ENCODE peak calls at places on chromosomes 13 and 19, in five cellular contexts. S is heart right ventricle, N is brain microvascular endothelial cell, E is K562, O is PC-3. Q is an unnamed sample.

GRCh38 chr13:110226051-110226562 is 80.8 kb downstream of the COL4A1 start:
- DNase-seq in S (no peak), N (peak; percentile 50), E (no peak), O (no peak), Q (peak; percentile 92)

GRCh38 chr13:99749627-99750026 is 221.9 kb downstream of the ZIC5 start:
- DNase-seq in S (no peak), N (peak; percentile 3), E (no peak), O (no peak), Q (no peak)

GRCh38 chr19:55446060-55446459 is 3.0 kb upstream of the SHISA7 start:
- DNase-seq in S (no peak), N (no peak), E (no peak), O (no peak), Q (no peak)

GRCh38 chr13:45356966-45357689 is 16.1 kb upstream of the TPT1 start:
- DNase-seq in S (no peak), N (no peak), E (no peak), O (no peak), Q (no peak)

GRCh38 chr19:13633109-13633508 is 126.8 kb upstream of the CACNA1A start:
- DNase-seq in S (no peak), N (peak; percentile 3), E (no peak), O (peak; percentile 58), Q (no peak)

GRCh38 chr13:51520524-51520923 is 63.7 kb upstream of the WDFY2 start:
- DNase-seq in S (no peak), N (peak; percentile 46), E (no peak), O (peak; percentile 45), Q (no peak)

GRCh38 chr13:99218545-99218944 is 17.9 kb downstream of the UBAC2 start:
- DNase-seq in S (peak; percentile 81), N (no peak), E (no peak), O (no peak), Q (no peak)

GRCh38 chr13:110302154-110302553 is 4.8 kb downstream of the COL4A1 start:
- DNase-seq in S (no peak), N (no peak), E (no peak), O (no peak), Q (no peak)

GRCh38 chr13:113967206-113967720 is 6.6 kb downstream of the C13orf46 start:
- DNase-seq in S (no peak), N (no peak), E (no peak), O (no peak), Q (no peak)

GRCh38 chr19:33688657-33688992 is 66.9 kb downstream of the CHST8 start:
- DNase-seq in S (no peak), N (no peak), E (no peak), O (no peak), Q (no peak)

GRCh38 chr19:33376931-33377557 is 3.5 kb downstream of the CEBPG start:
- DNase-seq in S (no peak), N (no peak), E (no peak), O (peak; percentile 59), Q (no peak)

GRCh38 chr19:6767357-6768235 is at the start of gene SH2D3A:
- DNase-seq in S (peak; percentile 41), N (peak; percentile 28), E (peak; percentile 95), O (peak; percentile 99), Q (no peak)

GRCh38 chr13:97100821-97101220 is 106.5 kb upstream of the OXGR1 start:
- DNase-seq in S (no peak), N (no peak), E (no peak), O (no peak), Q (no peak)

GRCh38 chr13:22178878-22179277 is 508.0 kb downstream of the FGF9 start:
- DNase-seq in S (no peak), N (no peak), E (no peak), O (no peak), Q (no peak)

GRCh38 chr19:44072543-44073401 is 813 bp downstream of the ZNF284 start:
- DNase-seq in S (no peak), N (no peak), E (peak; percentile 6), O (peak; percentile 1), Q (no peak)

GRCh38 chr13:78398743-78399410 is 204.5 kb downstream of the POU4F1 start:
- DNase-seq in S (no peak), N (no peak), E (no peak), O (no peak), Q (no peak)

GRCh38 chr13:39777527-39778061 is 122.1 kb downstream of the COG6 start:
- DNase-seq in S (no peak), N (peak; percentile 88), E (peak; percentile 1), O (peak; percentile 86), Q (peak; percentile 44)

GRCh38 chr13:98458431-98458830 is 118.5 kb downstream of the STK24 start:
- DNase-seq in S (no peak), N (no peak), E (no peak), O (no peak), Q (no peak)

GRCh38 chr19:9848060-9848459 is 12.9 kb downstream of the PIN1 start:
- DNase-seq in S (no peak), N (no peak), E (peak; percentile 30), O (peak; percentile 49), Q (no peak)

GRCh38 chr19:6752257-6753177 is 13.0 kb downstream of the TRIP10 start:
- DNase-seq in S (no peak), N (no peak), E (no peak), O (no peak), Q (no peak)

GRCh38 chr13:114149774-114150740 is 17.6 kb upstream of the RASA3 start:
- DNase-seq in S (no peak), N (no peak), E (no peak), O (no peak), Q (no peak)

GRCh38 chr19:42140125-42140754 is 8.0 kb upstream of the POU2F2 start:
- DNase-seq in S (peak; percentile 72), N (peak; percentile 59), E (peak; percentile 74), O (peak; percentile 8), Q (peak; percentile 72)

GRCh38 chr13:106087201-106087600 is 448.3 kb downstream of the EFNB2 start:
- DNase-seq in S (no peak), N (no peak), E (no peak), O (no peak), Q (no peak)

GRCh38 chr19:45443462-45444317 is 20.0 kb upstream of the ERCC1 start:
- DNase-seq in S (peak; percentile 97), N (peak; percentile 91), E (peak; percentile 95), O (peak; percentile 93), Q (peak; percentile 98)

GRCh38 chr13:46553521-46553885 is 533 bp downstream of the LRCH1 start:
- DNase-seq in S (no peak), N (no peak), E (no peak), O (no peak), Q (no peak)

GRCh38 chr19:47518139-47518538 is 3.3 kb upstream of the NAPA start:
- DNase-seq in S (no peak), N (no peak), E (no peak), O (no peak), Q (no peak)

GRCh38 chr19:33443638-33444195 is 70.2 kb downstream of the CEBPG start:
- DNase-seq in S (no peak), N (no peak), E (no peak), O (no peak), Q (no peak)

GRCh38 chr13:111387026-111387871 is 66.8 kb downstream of the TEX29 start:
- DNase-seq in S (no peak), N (no peak), E (no peak), O (no peak), Q (no peak)

DNA sequence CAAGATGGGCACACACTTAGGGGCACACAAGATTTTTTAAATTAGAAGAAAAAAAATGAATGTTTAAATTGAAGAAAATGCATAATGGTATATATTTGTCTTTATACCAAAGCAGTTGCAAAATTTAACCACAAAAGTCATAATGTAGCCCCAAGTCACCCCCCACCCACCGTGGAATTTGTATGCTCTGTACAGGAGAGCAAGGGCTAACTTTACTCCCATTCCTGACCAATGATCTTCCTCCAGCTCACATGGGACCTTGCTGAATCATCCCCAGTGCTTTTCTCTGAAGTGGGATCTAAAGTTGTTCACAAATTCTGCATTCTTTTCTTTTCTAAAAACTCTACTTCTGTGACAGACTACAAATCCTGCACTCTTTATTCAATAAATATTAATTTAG is 597.0 kb downstream of the UQCRFS1 start:
- DNase-seq in S (no peak), N (no peak), E (peak; percentile 70), O (no peak), Q (no peak)
- H3K27ac ChIP-seq in S (no peak overlapping the region), N (no peak overlapping the region), E (peak overlapping the region; percentile 62), O (no peak overlapping the region), Q (no peak overlapping the region)

DNA sequence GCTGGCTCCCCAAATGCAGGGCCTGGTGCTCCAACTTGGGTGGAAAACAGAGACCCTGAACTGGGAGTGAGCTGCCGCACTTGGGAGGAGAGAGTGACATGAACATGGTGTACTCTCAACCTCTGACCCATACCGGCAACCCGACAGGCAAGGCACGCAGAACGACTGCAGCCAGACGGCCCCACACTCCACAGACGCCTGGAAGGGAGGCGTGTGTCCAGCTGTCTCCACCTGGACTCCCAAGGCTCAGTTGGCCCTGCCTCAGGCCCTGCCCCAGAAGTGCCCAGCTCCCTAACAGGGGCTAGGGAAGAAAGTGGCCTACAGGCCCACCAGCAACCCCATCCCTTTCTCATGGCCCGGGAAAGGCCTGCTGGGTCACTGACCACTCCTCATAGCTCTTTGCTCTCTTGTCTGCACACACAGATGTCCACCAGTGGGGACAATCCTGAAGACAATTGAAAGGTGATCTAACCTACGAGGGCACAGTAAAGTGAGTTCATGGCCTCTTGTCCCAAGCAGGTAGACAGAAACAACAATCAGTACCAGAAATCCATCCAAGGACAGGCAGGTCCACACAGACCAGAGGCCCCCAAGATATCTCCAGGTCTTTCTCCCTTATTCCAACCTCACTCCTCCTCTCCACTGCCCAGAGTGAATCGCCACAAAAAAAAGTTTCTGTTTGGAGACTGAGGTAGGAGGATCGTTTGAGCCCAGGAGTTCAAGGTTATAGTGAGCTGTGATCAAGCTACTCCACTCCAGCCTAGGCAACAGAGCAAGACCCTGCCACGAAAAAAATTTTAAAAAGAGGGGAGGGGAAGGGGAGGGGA is 28.2 kb downstream of the ELL start:
- DNase-seq in S (no peak), N (no peak), E (no peak), O (no peak), Q (no peak)
- H3K27ac ChIP-seq in S (peak overlapping the region; percentile 41), N (no peak overlapping the region), E (no peak overlapping the region), O (no peak overlapping the region), Q (no peak overlapping the region)

GRCh38 chr13:31767175-31767900 is 28.0 kb downstream of the RXFP2 start:
- DNase-seq in S (no peak), N (peak; percentile 72), E (no peak), O (no peak), Q (peak; percentile 46)
- H3K27ac ChIP-seq in S (no peak overlapping the region), N (peak overlapping the region; percentile 90), E (no peak overlapping the region), O (no peak overlapping the region), Q (peak overlapping the region; percentile 69)

GRCh38 chr13:26706381-26706780 is 54.2 kb downstream of the GPR12 start:
- DNase-seq in S (no peak), N (no peak), E (no peak), O (no peak), Q (no peak)

GRCh38 chr13:26707122-26708006 is 53.2 kb downstream of the GPR12 start:
- DNase-seq in S (peak; percentile 36), N (peak; percentile 54), E (peak; percentile 29), O (peak; percentile 63), Q (no peak)

GRCh38 chr13:26709461-26709860 is 51.1 kb downstream of the GPR12 start:
- DNase-seq in S (no peak), N (no peak), E (no peak), O (no peak), Q (no peak)

GRCh38 chr13:26710166-26710565 is 50.4 kb downstream of the GPR12 start:
- DNase-seq in S (no peak), N (no peak), E (no peak), O (no peak), Q (no peak)

DNA sequence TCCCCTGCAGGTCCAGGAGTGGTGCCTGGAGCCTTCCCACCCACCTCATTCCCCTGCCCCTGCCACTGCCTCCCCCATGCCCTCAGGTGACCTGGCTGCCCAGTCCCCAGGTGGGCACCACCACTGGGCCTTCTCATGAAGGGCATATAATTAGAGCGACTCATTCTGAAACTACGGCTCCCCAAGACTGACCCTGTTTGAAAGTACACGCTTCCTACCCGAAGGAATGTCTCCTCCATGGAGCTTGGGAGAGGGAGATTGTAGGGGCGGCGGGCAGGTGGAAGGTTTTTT is 52.6 kb downstream of the GPR12 start:
- DNase-seq in S (no peak), N (no peak), E (no peak), O (no peak), Q (no peak)
- H3K27ac ChIP-seq in S (no peak overlapping the region), N (no peak overlapping the region), E (no peak overlapping the region), O (no peak overlapping the region), Q (no peak overlapping the region)

Q was measured in SJSA1.